ENCODE peak calls at places on chromosomes 6 and 20, in six cellular contexts. E is NCI-H446, Z is PC-3, R is left colon, P is Karpas-422, Q is tibial nerve. B is an unnamed sample.

GRCh38 chr20:63073051-63073737 is 66.4 kb upstream of the BHLHE23 start:
- DNase-seq in E (no peak), Z (no peak), R (peak; percentile 15), P (no peak), Q (no peak), B (no peak)

GRCh38 chr20:31593221-31594001 is 11.7 kb upstream of the ID1 start:
- DNase-seq in E (no peak), Z (peak; percentile 99), R (peak; percentile 93), P (no peak), Q (no peak), B (no peak)

GRCh38 chr6:36938536-36938935 is 16.0 kb upstream of the PI16 start:
- DNase-seq in E (no peak), Z (no peak), R (no peak), P (no peak), Q (no peak), B (no peak)

GRCh38 chr20:33674294-33675126 is at the start of gene NECAB3:
- DNase-seq in E (peak; percentile 82), Z (peak; percentile 83), R (peak; percentile 78), P (peak; percentile 90), Q (peak; percentile 78), B (peak; percentile 96)

GRCh38 chr6:163965426-163966348 is 551.2 kb downstream of the QKI start:
- DNase-seq in E (no peak), Z (no peak), R (peak; percentile 34), P (no peak), Q (no peak), B (no peak)

GRCh38 chr6:112906737-112907136 is 559.6 kb downstream of the RFPL4B start:
- DNase-seq in E (peak; percentile 10), Z (no peak), R (no peak), P (no peak), Q (no peak), B (no peak)

GRCh38 chr6:132130530-132131298 is 179.5 kb upstream of the CCN2 start:
- DNase-seq in E (peak; percentile 50), Z (no peak), R (peak; percentile 28), P (no peak), Q (no peak), B (no peak)

GRCh38 chr6:129672883-129673631 is 36.9 kb downstream of the ARHGAP18 start:
- DNase-seq in E (no peak), Z (peak; percentile 83), R (no peak), P (no peak), Q (no peak), B (no peak)

GRCh38 chr20:23476015-23476754 is 14.7 kb upstream of the CST8 start:
- DNase-seq in E (no peak), Z (no peak), R (no peak), P (no peak), Q (no peak), B (no peak)

GRCh38 chr6:101110814-101111213 is 229.7 kb upstream of the ASCC3 start:
- DNase-seq in E (no peak), Z (no peak), R (no peak), P (no peak), Q (no peak), B (no peak)

GRCh38 chr6:52517502-52518278 is 59.2 kb downstream of the TRAM2 start:
- DNase-seq in E (peak; percentile 89), Z (peak; percentile 92), R (peak; percentile 84), P (no peak), Q (peak; percentile 55), B (peak; percentile 35)

GRCh38 chr6:145015739-145016558 is 719.4 kb downstream of the EPM2A start:
- DNase-seq in E (no peak), Z (peak; percentile 88), R (no peak), P (no peak), Q (no peak), B (peak; percentile 3)

GRCh38 chr6:75196051-75196743 is 9.7 kb downstream of the COL12A1 start:
- DNase-seq in E (no peak), Z (peak; percentile 57), R (no peak), P (no peak), Q (no peak), B (no peak)

GRCh38 chr6:71294121-71294523 is 5.5 kb downstream of the OGFRL1 start:
- DNase-seq in E (peak; percentile 13), Z (peak; percentile 74), R (no peak), P (no peak), Q (no peak), B (no peak)

GRCh38 chr20:6852478-6852877 is 85.0 kb downstream of the BMP2 start:
- DNase-seq in E (no peak), Z (no peak), R (no peak), P (no peak), Q (no peak), B (no peak)

GRCh38 chr20:58538752-58539151 is 23.6 kb upstream of the APCDD1L start:
- DNase-seq in E (no peak), Z (peak; percentile 76), R (no peak), P (no peak), Q (no peak), B (no peak)

GRCh38 chr20:9838378-9839295 is at the start of gene PAK5:
- DNase-seq in E (peak; percentile 98), Z (no peak), R (no peak), P (no peak), Q (no peak), B (peak; percentile 44)

GRCh38 chr20:25051386-25052155 is 6.4 kb downstream of the ACSS1 start:
- DNase-seq in E (no peak), Z (no peak), R (peak; percentile 10), P (no peak), Q (no peak), B (no peak)

GRCh38 chr6:167825059-167825758 is 1.5 kb upstream of the AFDN start:
- DNase-seq in E (no peak), Z (no peak), R (no peak), P (no peak), Q (peak; percentile 20), B (no peak)

GRCh38 chr20:6008254-6008653 is 45.6 kb downstream of the LRRN4 start:
- DNase-seq in E (peak; percentile 92), Z (peak; percentile 92), R (peak; percentile 38), P (no peak), Q (peak; percentile 28), B (peak; percentile 29)

GRCh38 chr20:36991708-36992107 is 40.2 kb upstream of the SAMHD1 start:
- DNase-seq in E (no peak), Z (no peak), R (no peak), P (no peak), Q (no peak), B (no peak)

GRCh38 chr20:5557123-5557522 is 193.1 kb upstream of the SHLD1 start:
- DNase-seq in E (peak; percentile 47), Z (peak; percentile 66), R (no peak), P (peak; percentile 83), Q (peak; percentile 21), B (peak; percentile 30)

GRCh38 chr20:51400051-51400926 is 142.2 kb downstream of the NFATC2 start:
- DNase-seq in E (no peak), Z (no peak), R (no peak), P (no peak), Q (no peak), B (peak; percentile 30)

GRCh38 chr6:33208089-33208967 is at the start of gene RING1:
- DNase-seq in E (peak; percentile 81), Z (peak; percentile 62), R (peak; percentile 84), P (peak; percentile 93), Q (peak; percentile 86), B (peak; percentile 98)

GRCh38 chr20:57594092-57594911 is 25.9 kb downstream of the ZBP1 start:
- DNase-seq in E (peak; percentile 36), Z (peak; percentile 65), R (no peak), P (peak; percentile 83), Q (no peak), B (peak; percentile 63)

GRCh38 chr20:19832875-19833274 is 74.8 kb downstream of the RIN2 start:
- DNase-seq in E (no peak), Z (no peak), R (no peak), P (no peak), Q (no peak), B (no peak)

GRCh38 chr20:57680934-57681914 is 28.6 kb downstream of the PMEPA1 start:
- DNase-seq in E (no peak), Z (no peak), R (no peak), P (peak; percentile 82), Q (no peak), B (no peak)

GRCh38 chr20:32019156-32019510 is 8.9 kb downstream of the CCM2L start:
- DNase-seq in E (peak; percentile 45), Z (no peak), R (no peak), P (no peak), Q (no peak), B (peak; percentile 43)

GRCh38 chr20:41359541-41360011 is 7.0 kb downstream of the EMILIN3 start:
- DNase-seq in E (no peak), Z (no peak), R (no peak), P (no peak), Q (no peak), B (no peak)

GRCh38 chr6:20366082-20366834 is 35.4 kb upstream of the E2F3 start:
- DNase-seq in E (no peak), Z (no peak), R (no peak), P (no peak), Q (no peak), B (no peak)

GRCh38 chr20:25987073-25987927 is 290.6 kb upstream of the ZNF337 start:
- DNase-seq in E (peak; percentile 66), Z (no peak), R (no peak), P (no peak), Q (no peak), B (no peak)

GRCh38 chr6:30782425-30783014 is 38.2 kb upstream of the IER3 start:
- DNase-seq in E (no peak), Z (peak; percentile 95), R (no peak), P (no peak), Q (no peak), B (no peak)

GRCh38 chr6:139243531-139243930 is 48.3 kb downstream of the TXLNB start:
- DNase-seq in E (no peak), Z (no peak), R (no peak), P (no peak), Q (no peak), B (no peak)

GRCh38 chr6:125019281-125019680 is 57.0 kb downstream of the RNF217 start:
- DNase-seq in E (no peak), Z (no peak), R (no peak), P (no peak), Q (no peak), B (no peak)

GRCh38 chr6:13268914-13269532 is 59.3 kb downstream of the TBC1D7 start:
- DNase-seq in E (no peak), Z (peak; percentile 71), R (no peak), P (no peak), Q (no peak), B (no peak)

GRCh38 chr6:3228046-3228671 is 706 bp upstream of the TUBB2B start:
- DNase-seq in E (peak; percentile 71), Z (no peak), R (no peak), P (no peak), Q (no peak), B (no peak)

GRCh38 chr20:56987992-56988391 is 278.4 kb downstream of the BMP7 start:
- DNase-seq in E (no peak), Z (peak; percentile 80), R (no peak), P (no peak), Q (no peak), B (no peak)

GRCh38 chr6:10310826-10311225 is 104.0 kb downstream of the TFAP2A start:
- DNase-seq in E (no peak), Z (no peak), R (no peak), P (no peak), Q (no peak), B (no peak)

GRCh38 chr6:129498950-129499870 is 210.8 kb downstream of the ARHGAP18 start:
- DNase-seq in E (peak; percentile 56), Z (peak; percentile 81), R (no peak), P (peak; percentile 85), Q (no peak), B (no peak)

B was measured in frontal cortex.